ENCODE peak calls at places on chromosomes 6 and 20, in nine cellular contexts. O is GM23248; J is MCF 10A; T is NCI-H1694; R is NCI-H526 treated with DMSO at 0.1 percent for 48 hours; E is gastrocnemius medialis; P is stimulated activated CD8-positive, alpha-beta memory T cell treated with anti-CD3 and anti-CD28 coated beads, Interleukin-15, amount 100 ng/mL, for 4 hours; W is psoas muscle; N is foreskin keratinocyte. Y is an unnamed sample.

GRCh38 chr6:5084787-5085637 is at the start of gene PPP1R3G:
- DNase-seq in O (peak), J (peak), T (no peak), R (no peak), E (no peak), P (no peak), W (peak), N (peak), Y (no peak)

GRCh38 chr20:50274570-50275430 is 84.2 kb downstream of the CEBPB start:
- DNase-seq in O (no peak), J (no peak), T (no peak), R (no peak), E (peak), P (peak), W (peak), N (no peak), Y (no peak)

GRCh38 chr6:12490376-12490903 is 200.3 kb downstream of the EDN1 start:
- DNase-seq in O (peak), J (no peak), T (no peak), R (no peak), E (no peak), P (no peak), W (no peak), N (no peak), Y (no peak)

GRCh38 chr6:127032971-127033370 is 85.5 kb upstream of the RSPO3 start:
- DNase-seq in O (no peak), J (no peak), T (no peak), R (no peak), E (no peak), P (no peak), W (no peak), N (no peak), Y (no peak)

GRCh38 chr6:49736017-49736508 is 8.1 kb downstream of the CRISP3 start:
- DNase-seq in O (no peak), J (no peak), T (no peak), R (no peak), E (no peak), P (no peak), W (no peak), N (no peak), Y (no peak)

GRCh38 chr6:50973464-50973863 is 154.8 kb downstream of the TFAP2B start:
- DNase-seq in O (no peak), J (no peak), T (no peak), R (no peak), E (no peak), P (no peak), W (no peak), N (no peak), Y (no peak)

GRCh38 chr6:148285205-148285604 is 57.4 kb upstream of the SASH1 start:
- DNase-seq in O (no peak), J (no peak), T (no peak), R (no peak), E (no peak), P (no peak), W (no peak), N (no peak), Y (no peak)

GRCh38 chr6:62614442-62614841 is 328.4 kb upstream of the KHDRBS2 start:
- DNase-seq in O (no peak), J (no peak), T (no peak), R (no peak), E (no peak), P (no peak), W (no peak), N (no peak), Y (no peak)

GRCh38 chr20:2576317-2576727 is 39.9 kb downstream of the TMC2 start:
- DNase-seq in O (no peak), J (no peak), T (no peak), R (no peak), E (no peak), P (no peak), W (no peak), N (no peak), Y (no peak)

GRCh38 chr6:17845598-17845997 is 138.9 kb upstream of the NUP153 start:
- DNase-seq in O (no peak), J (no peak), T (no peak), R (no peak), E (no peak), P (no peak), W (no peak), N (no peak), Y (no peak)